ENCODE peak calls at places on chromosome 1, in ten cellular contexts. R, I, F, P, O, C, M, Z, S and T are unnamed samples.

GRCh38 chr1:166605137-166605536 is 234.1 kb upstream of the POGK start:
- DNase-seq in R (no peak), I (no peak), F (no peak), P (no peak), O (no peak), C (no peak), M (no peak), Z (no peak), S (no peak), T (no peak)

GRCh38 chr1:202807367-202807925 is 775 bp downstream of the KDM5B start:
- DNase-seq in R (peak; percentile 11), I (peak; percentile 83), F (peak; percentile 48), P (no peak), O (no peak), C (peak; percentile 88), M (no peak), Z (peak; percentile 11), S (no peak), T (no peak)

GRCh38 chr1:183267646-183268431 is 81.8 kb downstream of the LAMC2 start:
- DNase-seq in R (no peak), I (no peak), F (no peak), P (peak; percentile 99), O (no peak), C (no peak), M (peak; percentile 13), Z (no peak), S (peak; percentile 92), T (no peak)

GRCh38 chr1:66274634-66275033 is 259.3 kb upstream of the SGIP1 start:
- DNase-seq in R (no peak), I (no peak), F (no peak), P (peak; percentile 56), O (no peak), C (no peak), M (no peak), Z (no peak), S (peak; percentile 61), T (no peak)

GRCh38 chr1:190738321-190738720 is 260.7 kb upstream of the BRINP3 start:
- DNase-seq in R (no peak), I (no peak), F (no peak), P (no peak), O (no peak), C (no peak), M (no peak), Z (no peak), S (no peak), T (no peak)

GRCh38 chr1:195345149-195345548 is 1263.1 kb downstream of the KCNT2 start:
- DNase-seq in R (no peak), I (no peak), F (no peak), P (no peak), O (no peak), C (no peak), M (no peak), Z (no peak), S (no peak), T (no peak)

GRCh38 chr1:113146242-113147072 is 73.5 kb downstream of the LRIG2 start:
- DNase-seq in R (no peak), I (no peak), F (no peak), P (no peak), O (no peak), C (no peak), M (no peak), Z (no peak), S (peak; percentile 44), T (no peak)

GRCh38 chr1:75053207-75053606 is 81.0 kb upstream of the LHX8 start:
- DNase-seq in R (no peak), I (no peak), F (peak; percentile 2), P (no peak), O (no peak), C (no peak), M (no peak), Z (no peak), S (peak; percentile 48), T (no peak)

GRCh38 chr1:33377750-33378149 is 53.1 kb downstream of the PHC2 start:
- DNase-seq in R (no peak), I (no peak), F (peak; percentile 40), P (no peak), O (no peak), C (no peak), M (no peak), Z (no peak), S (no peak), T (no peak)

GRCh38 chr1:247748041-247748440 is at the start of gene OR14A2:
- DNase-seq in R (no peak), I (no peak), F (no peak), P (no peak), O (no peak), C (no peak), M (no peak), Z (no peak), S (no peak), T (no peak)

GRCh38 chr1:175865041-175865766 is 121.8 kb upstream of the TNR start:
- DNase-seq in R (no peak), I (no peak), F (no peak), P (peak; percentile 1), O (no peak), C (no peak), M (no peak), Z (no peak), S (no peak), T (no peak)

GRCh38 chr1:206686486-206687249 is 2.0 kb downstream of the MAPKAPK2 start:
- DNase-seq in R (no peak), I (peak; percentile 78), F (no peak), P (no peak), O (peak; percentile 55), C (peak; percentile 81), M (no peak), Z (no peak), S (no peak), T (no peak)

GRCh38 chr1:116252785-116253184 is 120.3 kb upstream of the ATP1A1 start:
- DNase-seq in R (no peak), I (no peak), F (no peak), P (no peak), O (no peak), C (no peak), M (no peak), Z (no peak), S (no peak), T (no peak)

GRCh38 chr1:51445346-51446090 is 73.5 kb downstream of the EPS15 start:
- DNase-seq in R (no peak), I (no peak), F (no peak), P (peak; percentile 42), O (no peak), C (no peak), M (peak; percentile 15), Z (no peak), S (no peak), T (no peak)